ENCODE peak calls at places on chromosomes 12 and 14, in six cellular contexts. One of them, this sample, is unnamed.

GRCh38 chr12:105342464-105342863 is 12.0 kb downstream of the C12orf75 start:
- DNase-seq in mesendoderm: no peak
- DNase-seq in heart right ventricle: no peak
- DNase-seq in hepatocyte: no peak
- DNase-seq in foreskin keratinocyte: no peak
- DNase-seq in tibial nerve: no peak
- DNase-seq in this sample: no peak

GRCh38 chr12:94304566-94305061 is 155.1 kb downstream of the CEP83 start:
- DNase-seq in mesendoderm: peak; percentile 97
- DNase-seq in heart right ventricle: no peak
- DNase-seq in hepatocyte: no peak
- DNase-seq in foreskin keratinocyte: no peak
- DNase-seq in tibial nerve: no peak
- DNase-seq in this sample: no peak

GRCh38 chr12:52522346-52523011 is 2.3 kb upstream of the KRT5 start:
- DNase-seq in mesendoderm: no peak
- DNase-seq in heart right ventricle: no peak
- DNase-seq in hepatocyte: no peak
- DNase-seq in foreskin keratinocyte: peak; percentile 99
- DNase-seq in tibial nerve: no peak
- DNase-seq in this sample: no peak

GRCh38 chr14:71290960-71291466 is 383.8 kb downstream of the PCNX1 start:
- DNase-seq in mesendoderm: peak; percentile 8
- DNase-seq in heart right ventricle: no peak
- DNase-seq in hepatocyte: peak; percentile 49
- DNase-seq in foreskin keratinocyte: peak; percentile 95
- DNase-seq in tibial nerve: no peak
- DNase-seq in this sample: no peak

GRCh38 chr14:93962701-93963601 is 13.4 kb downstream of the ASB2 start:
- DNase-seq in mesendoderm: no peak
- DNase-seq in heart right ventricle: no peak
- DNase-seq in hepatocyte: no peak
- DNase-seq in foreskin keratinocyte: no peak
- DNase-seq in tibial nerve: no peak
- DNase-seq in this sample: no peak

GRCh38 chr12:126383506-126383905 is 1318.3 kb downstream of the AACS start:
- DNase-seq in mesendoderm: no peak
- DNase-seq in heart right ventricle: no peak
- DNase-seq in hepatocyte: no peak
- DNase-seq in foreskin keratinocyte: no peak
- DNase-seq in tibial nerve: no peak
- DNase-seq in this sample: no peak

GRCh38 chr14:58969951-58970751 is 218.3 kb upstream of the DAAM1 start:
- DNase-seq in mesendoderm: peak; percentile 88
- DNase-seq in heart right ventricle: no peak
- DNase-seq in hepatocyte: no peak
- DNase-seq in foreskin keratinocyte: peak; percentile 29
- DNase-seq in tibial nerve: no peak
- DNase-seq in this sample: no peak

GRCh38 chr14:100603341-100604125 is 16.3 kb upstream of the BEGAIN start:
- DNase-seq in mesendoderm: no peak
- DNase-seq in heart right ventricle: no peak
- DNase-seq in hepatocyte: no peak
- DNase-seq in foreskin keratinocyte: no peak
- DNase-seq in tibial nerve: no peak
- DNase-seq in this sample: peak; percentile 66

GRCh38 chr14:53890611-53891091 is 66.0 kb downstream of the BMP4 start:
- DNase-seq in mesendoderm: peak; percentile 92
- DNase-seq in heart right ventricle: peak; percentile 21
- DNase-seq in hepatocyte: no peak
- DNase-seq in foreskin keratinocyte: no peak
- DNase-seq in tibial nerve: no peak
- DNase-seq in this sample: no peak

GRCh38 chr12:14394317-14395058 is 29.0 kb downstream of the ATF7IP start:
- DNase-seq in mesendoderm: peak; percentile 92
- DNase-seq in heart right ventricle: peak; percentile 56
- DNase-seq in hepatocyte: peak; percentile 75
- DNase-seq in foreskin keratinocyte: peak; percentile 92
- DNase-seq in tibial nerve: no peak
- DNase-seq in this sample: no peak

GRCh38 chr14:22689186-22689585 is 45.0 kb upstream of the OR6J1 start:
- DNase-seq in mesendoderm: peak; percentile 40
- DNase-seq in heart right ventricle: no peak
- DNase-seq in hepatocyte: peak; percentile 79
- DNase-seq in foreskin keratinocyte: peak; percentile 98
- DNase-seq in tibial nerve: no peak
- DNase-seq in this sample: no peak

GRCh38 chr12:7661741-7662140 is 4.0 kb downstream of the APOBEC1 start:
- DNase-seq in mesendoderm: no peak
- DNase-seq in heart right ventricle: no peak
- DNase-seq in hepatocyte: no peak
- DNase-seq in foreskin keratinocyte: no peak
- DNase-seq in tibial nerve: no peak
- DNase-seq in this sample: no peak

GRCh38 chr12:57554897-57555296 is 5.1 kb downstream of the KIF5A start:
- DNase-seq in mesendoderm: no peak
- DNase-seq in heart right ventricle: no peak
- DNase-seq in hepatocyte: no peak
- DNase-seq in foreskin keratinocyte: no peak
- DNase-seq in tibial nerve: no peak
- DNase-seq in this sample: no peak

GRCh38 chr12:71731439-71732356 is 23.0 kb upstream of the RAB21 start:
- DNase-seq in mesendoderm: peak; percentile 65
- DNase-seq in heart right ventricle: no peak
- DNase-seq in hepatocyte: peak; percentile 7
- DNase-seq in foreskin keratinocyte: no peak
- DNase-seq in tibial nerve: no peak
- DNase-seq in this sample: no peak

GRCh38 chr14:36519431-36520321 is at the start of gene NKX2-1:
- DNase-seq in mesendoderm: peak; percentile 82
- DNase-seq in heart right ventricle: no peak
- DNase-seq in hepatocyte: no peak
- DNase-seq in foreskin keratinocyte: no peak
- DNase-seq in tibial nerve: no peak
- DNase-seq in this sample: no peak

GRCh38 chr12:46370380-46370734 is 2.2 kb downstream of the SLC38A2 start:
- DNase-seq in mesendoderm: no peak
- DNase-seq in heart right ventricle: no peak
- DNase-seq in hepatocyte: no peak
- DNase-seq in foreskin keratinocyte: no peak
- DNase-seq in tibial nerve: no peak
- DNase-seq in this sample: no peak

GRCh38 chr12:19397534-19397933 is 41.8 kb upstream of the AEBP2 start:
- DNase-seq in mesendoderm: no peak
- DNase-seq in heart right ventricle: no peak
- DNase-seq in hepatocyte: no peak
- DNase-seq in foreskin keratinocyte: peak; percentile 96
- DNase-seq in tibial nerve: no peak
- DNase-seq in this sample: no peak

GRCh38 chr14:41783403-41783802 is 176.7 kb downstream of the LRFN5 start:
- DNase-seq in mesendoderm: no peak
- DNase-seq in heart right ventricle: no peak
- DNase-seq in hepatocyte: no peak
- DNase-seq in foreskin keratinocyte: no peak
- DNase-seq in tibial nerve: no peak
- DNase-seq in this sample: no peak

GRCh38 chr12:124494751-124495129 is 72.7 kb downstream of the NCOR2 start:
- DNase-seq in mesendoderm: no peak
- DNase-seq in heart right ventricle: no peak
- DNase-seq in hepatocyte: no peak
- DNase-seq in foreskin keratinocyte: no peak
- DNase-seq in tibial nerve: no peak
- DNase-seq in this sample: no peak

GRCh38 chr12:68785358-68785757 is 22.6 kb upstream of the MDM2 start:
- DNase-seq in mesendoderm: no peak
- DNase-seq in heart right ventricle: no peak
- DNase-seq in hepatocyte: no peak
- DNase-seq in foreskin keratinocyte: peak; percentile 68
- DNase-seq in tibial nerve: no peak
- DNase-seq in this sample: no peak

GRCh38 chr12:34294671-34295365 is 272.5 kb downstream of the ALG10 start:
- DNase-seq in mesendoderm: no peak
- DNase-seq in heart right ventricle: no peak
- DNase-seq in hepatocyte: no peak
- DNase-seq in foreskin keratinocyte: no peak
- DNase-seq in tibial nerve: no peak
- DNase-seq in this sample: peak; percentile 10

GRCh38 chr12:108730337-108731104 is 797 bp downstream of the CORO1C start:
- DNase-seq in mesendoderm: peak; percentile 93
- DNase-seq in heart right ventricle: peak; percentile 72
- DNase-seq in hepatocyte: peak; percentile 83
- DNase-seq in foreskin keratinocyte: peak; percentile 84
- DNase-seq in tibial nerve: peak; percentile 59
- DNase-seq in this sample: peak; percentile 75

GRCh38 chr12:120181991-120182631 is 12.4 kb downstream of the GCN1 start:
- DNase-seq in mesendoderm: peak; percentile 30
- DNase-seq in heart right ventricle: no peak
- DNase-seq in hepatocyte: peak; percentile 19
- DNase-seq in foreskin keratinocyte: peak; percentile 69
- DNase-seq in tibial nerve: no peak
- DNase-seq in this sample: no peak

GRCh38 chr12:109617496-109617895 is 43.9 kb downstream of the MVK start:
- DNase-seq in mesendoderm: no peak
- DNase-seq in heart right ventricle: no peak
- DNase-seq in hepatocyte: no peak
- DNase-seq in foreskin keratinocyte: no peak
- DNase-seq in tibial nerve: no peak
- DNase-seq in this sample: no peak

GRCh38 chr12:107662431-107662830 is 23.2 kb upstream of the PWP1 start:
- DNase-seq in mesendoderm: no peak
- DNase-seq in heart right ventricle: no peak
- DNase-seq in hepatocyte: no peak
- DNase-seq in foreskin keratinocyte: no peak
- DNase-seq in tibial nerve: no peak
- DNase-seq in this sample: no peak

GRCh38 chr14:51321036-51321435 is 81.0 kb downstream of the TMX1 start:
- DNase-seq in mesendoderm: no peak
- DNase-seq in heart right ventricle: no peak
- DNase-seq in hepatocyte: no peak
- DNase-seq in foreskin keratinocyte: no peak
- DNase-seq in tibial nerve: no peak
- DNase-seq in this sample: no peak

GRCh38 chr14:49456589-49456988 is 129.6 kb downstream of the RPS29 start:
- DNase-seq in mesendoderm: no peak
- DNase-seq in heart right ventricle: no peak
- DNase-seq in hepatocyte: no peak
- DNase-seq in foreskin keratinocyte: no peak
- DNase-seq in tibial nerve: no peak
- DNase-seq in this sample: no peak

GRCh38 chr14:50822501-50823042 is 8.4 kb downstream of the NIN start:
- DNase-seq in mesendoderm: no peak
- DNase-seq in heart right ventricle: no peak
- DNase-seq in hepatocyte: no peak
- DNase-seq in foreskin keratinocyte: no peak
- DNase-seq in tibial nerve: no peak
- DNase-seq in this sample: no peak

GRCh38 chr12:113064395-113065125 is 8.0 kb downstream of the DTX1 start:
- DNase-seq in mesendoderm: no peak
- DNase-seq in heart right ventricle: no peak
- DNase-seq in hepatocyte: no peak
- DNase-seq in foreskin keratinocyte: no peak
- DNase-seq in tibial nerve: no peak
- DNase-seq in this sample: no peak
- H3K27ac ChIP-seq in mesendoderm: no peak overlapping the region
- H3K27ac ChIP-seq in heart right ventricle: no peak overlapping the region
- H3K27ac ChIP-seq in hepatocyte: no peak overlapping the region
- H3K27ac ChIP-seq in foreskin keratinocyte: no peak overlapping the region
- H3K27ac ChIP-seq in tibial nerve: no peak overlapping the region
- H3K27ac ChIP-seq in this sample: no peak overlapping the region

DNA sequence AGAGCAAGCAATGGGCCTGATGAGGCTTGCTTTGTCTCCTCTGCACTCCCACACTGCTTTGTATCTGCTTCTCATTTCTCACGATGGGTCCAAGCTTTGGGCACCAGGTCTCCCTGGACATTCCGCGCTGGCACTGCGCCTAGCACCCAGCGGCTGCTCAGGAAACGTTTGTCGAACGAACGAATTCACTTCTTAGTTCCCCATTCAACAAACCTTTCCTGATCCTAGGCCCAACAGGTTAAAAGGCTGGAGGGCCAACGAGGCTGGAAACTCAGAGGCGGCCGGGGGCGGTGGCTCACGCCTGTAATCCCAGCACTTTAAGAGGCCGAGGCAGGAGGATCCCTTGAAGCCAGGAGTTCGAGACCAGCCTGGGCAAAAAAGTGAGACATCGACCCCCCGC is 1.0 kb upstream of the GLRX5 start:
- DNase-seq in mesendoderm: peak; percentile 26
- DNase-seq in heart right ventricle: no peak
- DNase-seq in hepatocyte: no peak
- DNase-seq in foreskin keratinocyte: no peak
- DNase-seq in tibial nerve: no peak
- DNase-seq in this sample: no peak
- H3K4me1 ChIP-seq in mesendoderm: peaks cover 6% of the 10 kb centered on the region
- H3K4me1 ChIP-seq in heart right ventricle: peaks cover 69% of the 10 kb centered on the region
- H3K4me1 ChIP-seq in hepatocyte: peaks cover 49% of the 10 kb centered on the region
- H3K4me1 ChIP-seq in foreskin keratinocyte: peaks cover 21% of the 10 kb centered on the region
- H3K4me1 ChIP-seq in tibial nerve: no peaks in the 10 kb centered on the region
- H3K4me1 ChIP-seq in this sample: peaks cover 67% of the 10 kb centered on the region

DNA sequence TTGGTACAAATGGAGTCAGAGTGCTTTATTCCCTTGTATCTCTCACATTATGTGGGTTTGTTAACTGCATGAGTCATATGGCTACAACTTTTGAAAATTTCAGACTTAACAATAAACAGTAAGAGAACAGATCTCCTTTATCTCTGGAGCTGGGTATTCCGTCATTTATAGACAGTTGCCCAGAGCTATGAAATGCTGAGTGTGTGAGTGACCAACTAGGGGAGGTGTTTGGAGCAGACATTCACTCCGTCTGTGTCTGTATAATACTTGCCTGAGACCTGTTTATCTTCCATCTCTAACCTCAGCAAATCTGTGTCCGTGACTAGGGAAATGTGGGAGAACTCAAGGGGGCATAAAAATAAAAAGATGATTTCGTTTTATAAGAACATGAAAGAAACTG is 279.9 kb upstream of the FAR2 start:
- DNase-seq in mesendoderm: no peak
- DNase-seq in heart right ventricle: no peak
- DNase-seq in hepatocyte: peak; percentile 18
- DNase-seq in foreskin keratinocyte: peak; percentile 91
- DNase-seq in tibial nerve: no peak
- DNase-seq in this sample: no peak
- H3K27ac ChIP-seq in mesendoderm: no peak overlapping the region
- H3K27ac ChIP-seq in heart right ventricle: no peak overlapping the region
- H3K27ac ChIP-seq in hepatocyte: peak overlapping the region; percentile 29
- H3K27ac ChIP-seq in foreskin keratinocyte: peak overlapping the region; percentile 84
- H3K27ac ChIP-seq in tibial nerve: no peak overlapping the region
- H3K27ac ChIP-seq in this sample: no peak overlapping the region

GRCh38 chr12:12689672-12690287 is 6.2 kb downstream of the GPR19 start:
- DNase-seq in mesendoderm: no peak
- DNase-seq in heart right ventricle: no peak
- DNase-seq in hepatocyte: no peak
- DNase-seq in foreskin keratinocyte: no peak
- DNase-seq in tibial nerve: no peak
- DNase-seq in this sample: no peak
- H3K4me1 ChIP-seq in mesendoderm: peaks cover 2% of the 10 kb centered on the region
- H3K4me1 ChIP-seq in heart right ventricle: no peaks in the 10 kb centered on the region
- H3K4me1 ChIP-seq in hepatocyte: no peaks in the 10 kb centered on the region
- H3K4me1 ChIP-seq in foreskin keratinocyte: no peaks in the 10 kb centered on the region
- H3K4me1 ChIP-seq in tibial nerve: no peaks in the 10 kb centered on the region
- H3K4me1 ChIP-seq in this sample: no peaks in the 10 kb centered on the region